ENCODE peak calls at places on chromosomes 11 and 22, in six cellular contexts. W is pancreas, X is bronchial epithelial cell, R is progenitor cell of endocrine pancreas, S is uterus, D is tibial nerve. A is an unnamed sample.

GRCh38 chr22:46533434-46533833 is 4.0 kb downstream of the CELSR1 start:
- DNase-seq in W (no peak), X (peak), R (no peak), S (no peak), D (no peak), A (no peak)

GRCh38 chr22:36384766-36385400 is 2.9 kb downstream of the MYH9 start:
- DNase-seq in W (no peak), X (no peak), R (no peak), S (peak), D (no peak), A (no peak)

GRCh38 chr11:46906596-46906995 is 11.8 kb downstream of the LRP4 start:
- DNase-seq in W (no peak), X (no peak), R (no peak), S (no peak), D (no peak), A (no peak)

GRCh38 chr11:106077609-106078517 is at the start of gene AASDHPPT:
- DNase-seq in W (peak), X (peak), R (no peak), S (peak), D (peak), A (no peak)

GRCh38 chr11:15816996-15817395 is 539.4 kb downstream of the SOX6 start:
- DNase-seq in W (no peak), X (peak), R (no peak), S (no peak), D (no peak), A (no peak)

GRCh38 chr22:44597616-44598015 is 99.6 kb upstream of the RTL6 start:
- DNase-seq in W (no peak), X (no peak), R (no peak), S (no peak), D (no peak), A (no peak)

GRCh38 chr11:93659841-93660240 is 1.6 kb upstream of the CEP295 start:
- DNase-seq in W (no peak), X (peak), R (no peak), S (no peak), D (no peak), A (no peak)

GRCh38 chr22:50347157-50347556 is 4.0 kb downstream of the PPP6R2 start:
- DNase-seq in W (no peak), X (no peak), R (no peak), S (no peak), D (no peak), A (no peak)

GRCh38 chr11:130042093-130042591 is 27.6 kb upstream of the APLP2 start:
- DNase-seq in W (no peak), X (peak), R (no peak), S (no peak), D (no peak), A (no peak)

GRCh38 chr22:26404851-26405357 is 24.2 kb upstream of the ASPHD2 start:
- DNase-seq in W (no peak), X (no peak), R (no peak), S (no peak), D (no peak), A (no peak)

GRCh38 chr11:43833657-43834073 is 47.0 kb upstream of the ALKBH3 start:
- DNase-seq in W (no peak), X (peak), R (no peak), S (no peak), D (no peak), A (no peak)

GRCh38 chr11:115623021-115623451 is 118.8 kb upstream of the CADM1 start:
- DNase-seq in W (peak), X (peak), R (no peak), S (peak), D (no peak), A (no peak)

DNA sequence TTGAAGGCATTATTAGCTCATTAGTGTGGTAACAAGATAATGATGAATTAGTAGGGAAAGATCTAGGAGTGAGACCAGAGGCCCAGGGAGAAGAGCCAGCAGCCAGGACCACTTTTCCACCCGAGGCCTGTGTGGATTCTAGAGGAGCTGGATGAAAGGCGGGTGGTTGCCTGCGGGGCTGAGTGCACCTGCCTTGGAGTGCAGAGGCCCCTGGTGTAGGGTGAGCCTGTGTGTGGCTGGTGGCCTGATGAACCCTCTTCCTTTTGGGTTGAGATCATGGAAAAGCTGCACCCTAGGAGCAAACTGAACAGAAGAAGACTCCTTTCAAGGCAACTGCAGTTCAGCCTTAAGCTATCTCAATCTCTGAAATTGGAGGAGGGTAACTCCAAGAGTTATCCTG is 5.9 kb upstream of the TP53AIP1 start:
- DNase-seq in W (no peak), X (no peak), R (no peak), S (no peak), D (no peak), A (no peak)
- TF ChIP-seq CTCF in W (no peak), X (peak), R (peak), S (no peak), D (no peak), A (no peak)

DNA sequence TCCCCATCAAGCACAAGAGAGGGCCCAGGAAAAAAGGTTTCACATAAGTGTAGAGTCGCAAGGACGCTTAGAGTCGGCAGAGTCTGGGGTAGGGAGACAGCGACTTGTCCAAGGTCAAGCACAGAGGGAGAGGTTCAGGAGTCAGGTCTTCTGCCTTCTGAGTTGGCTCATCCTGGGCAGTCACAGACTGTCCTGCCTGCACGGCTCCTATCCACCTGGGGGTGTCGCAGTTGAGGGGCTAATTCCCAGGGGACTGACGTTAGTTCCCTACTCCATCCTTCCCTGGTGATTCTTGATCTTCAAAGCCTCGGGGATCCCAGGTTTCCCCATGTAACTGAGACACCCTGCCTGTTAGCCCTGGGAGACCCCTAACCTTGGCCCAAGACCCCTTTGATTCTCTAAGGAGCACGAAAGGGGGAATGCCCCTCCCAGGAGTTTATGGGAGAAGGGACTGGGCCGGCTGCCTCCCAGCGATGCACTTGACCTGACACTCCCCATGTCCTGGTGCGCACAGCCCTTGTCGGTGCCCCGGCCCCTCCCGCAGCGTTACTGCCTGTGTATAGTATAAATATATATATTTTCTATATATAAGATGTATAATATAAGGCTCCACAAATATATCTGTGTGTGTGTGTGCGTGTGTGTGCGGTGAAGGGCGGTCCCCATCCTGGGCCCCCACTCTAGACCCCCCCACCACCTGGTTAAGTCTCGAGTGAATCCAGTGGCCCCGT is 14.7 kb upstream of the TAB1 start:
- DNase-seq in W (no peak), X (peak), R (no peak), S (no peak), D (no peak), A (no peak)
- TF ChIP-seq CTCF in W (no peak), X (peak), R (peak), S (no peak), D (no peak), A (no peak)

GRCh38 chr11:35064114-35064800 is 74.7 kb upstream of the CD44 start:
- DNase-seq in W (no peak), X (no peak), R (no peak), S (no peak), D (no peak), A (no peak)
- TF ChIP-seq CTCF in W (no peak), X (no peak), R (no peak), S (no peak), D (no peak), A (no peak)

DNA sequence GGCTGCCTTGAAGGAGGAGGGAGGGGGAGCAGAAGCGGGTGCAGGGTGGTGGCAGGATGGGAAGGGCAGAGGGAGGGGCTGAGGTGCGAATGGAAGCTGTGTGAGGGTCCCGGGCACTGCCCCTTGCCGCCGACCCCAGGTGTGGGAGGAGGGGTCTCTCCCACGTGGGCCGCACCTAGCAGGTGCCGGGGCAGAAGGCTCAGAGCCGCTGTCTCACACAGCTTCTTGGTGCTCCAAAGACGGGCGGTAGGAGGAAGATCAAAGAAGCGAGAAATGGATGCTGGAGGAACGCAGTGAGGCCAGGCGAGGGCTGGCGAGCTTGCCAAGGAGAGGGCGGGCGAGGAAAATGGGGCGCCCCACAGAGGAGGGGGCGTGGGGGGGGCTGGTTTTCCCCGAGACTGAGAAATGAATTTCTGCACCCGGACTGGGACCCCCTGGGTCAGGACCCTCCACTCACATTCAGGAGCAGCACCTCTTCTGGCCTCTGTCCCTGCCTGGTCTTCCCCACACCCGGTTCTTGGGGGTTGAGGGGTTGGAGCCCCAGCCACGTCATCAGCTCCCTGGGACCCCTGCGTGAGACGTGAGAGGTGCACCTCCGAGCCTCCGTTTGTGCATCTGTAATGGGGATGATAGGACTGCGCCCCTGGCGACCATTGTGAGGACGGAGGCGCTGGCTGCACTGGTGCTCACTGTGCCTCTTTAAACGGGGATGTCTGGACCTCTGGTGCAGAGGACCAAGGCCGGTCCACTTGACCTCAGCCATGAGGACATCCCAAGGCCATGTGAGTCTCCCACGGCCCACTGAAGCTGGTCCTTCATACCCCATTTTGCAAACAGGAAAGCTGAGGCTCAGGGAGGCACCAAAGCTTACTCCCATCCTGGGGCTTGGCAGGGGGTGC is 16.8 kb downstream of the LSP1 start:
- DNase-seq in W (no peak), X (no peak), R (no peak), S (peak), D (no peak), A (no peak)
- TF ChIP-seq CTCF in W (no peak), X (peak), R (no peak), S (no peak), D (peak), A (no peak)

DNA sequence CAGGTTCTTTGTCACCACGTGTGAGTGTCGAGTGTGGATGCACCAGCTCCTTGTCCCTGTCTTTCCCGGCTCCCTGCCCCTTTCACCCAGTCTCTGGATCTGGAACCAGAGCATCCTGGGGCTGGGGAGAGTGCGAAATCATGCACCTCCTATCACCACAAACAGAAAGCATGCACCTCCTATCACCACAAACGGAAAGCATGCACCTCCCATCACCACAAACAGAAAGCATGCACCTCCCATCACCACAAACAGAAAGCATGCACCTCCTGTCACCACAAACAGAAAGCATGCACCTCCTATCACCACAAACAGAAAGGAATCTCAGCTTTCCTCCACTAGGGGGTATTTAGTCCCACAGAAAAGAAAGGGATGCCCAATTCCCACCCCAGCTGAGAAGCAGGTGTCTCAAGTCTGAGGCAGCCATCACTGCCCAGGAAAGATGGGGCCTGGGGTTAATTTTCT is 5.9 kb upstream of the GLB1L3 start:
- DNase-seq in W (no peak), X (no peak), R (no peak), S (no peak), D (no peak), A (no peak)
- TF ChIP-seq CTCF in W (no peak), X (no peak), R (peak), S (no peak), D (no peak), A (no peak)

DNA sequence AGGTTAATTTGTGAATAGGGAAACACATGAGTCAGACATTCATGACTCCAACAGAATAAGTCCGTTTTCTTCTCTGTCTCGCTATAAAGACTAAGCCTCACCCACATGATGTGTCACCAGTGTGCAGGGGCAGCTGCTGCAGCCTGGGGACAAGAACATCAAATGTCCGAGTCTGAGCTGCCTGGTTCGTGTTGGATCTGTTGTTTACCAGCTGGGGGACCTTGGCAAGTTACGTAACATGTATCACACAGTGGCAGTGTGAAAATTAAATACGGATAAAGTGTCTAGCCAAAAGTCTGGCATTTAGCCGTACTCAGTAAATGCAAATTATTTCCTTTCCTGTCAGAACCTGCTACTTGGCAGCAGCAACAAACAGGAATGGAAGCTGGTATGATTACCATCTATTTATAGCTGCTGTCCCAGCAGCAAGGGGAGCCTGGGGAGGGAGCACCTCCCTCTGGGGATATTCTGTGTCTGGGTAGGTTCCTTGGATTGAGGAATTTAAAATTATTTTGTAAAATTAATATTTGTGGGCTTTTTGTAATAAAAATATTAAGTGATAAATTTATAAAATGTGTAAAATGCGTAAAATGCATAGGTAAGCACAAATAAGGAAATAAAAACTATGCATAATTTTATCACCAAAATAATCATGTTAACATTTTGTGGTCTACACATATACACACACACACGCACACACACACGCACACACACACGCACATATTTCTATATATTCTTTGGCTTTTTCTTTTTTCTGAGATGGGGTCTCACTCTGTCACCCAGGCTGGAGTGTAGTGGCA is 1.3 kb upstream of the CLDN25 start:
- DNase-seq in W (peak), X (peak), R (no peak), S (no peak), D (no peak), A (no peak)
- TF ChIP-seq CTCF in W (no peak), X (no peak), R (no peak), S (no peak), D (no peak), A (no peak)

GRCh38 chr11:122755941-122756340 is 82.4 kb upstream of the CRTAM start:
- DNase-seq in W (no peak), X (no peak), R (no peak), S (no peak), D (no peak), A (no peak)

GRCh38 chr11:122754553-122755322 is 83.6 kb upstream of the CRTAM start:
- DNase-seq in W (no peak), X (no peak), R (no peak), S (no peak), D (no peak), A (no peak)

GRCh38 chr11:122755409-122755808 is 82.9 kb upstream of the CRTAM start:
- DNase-seq in W (no peak), X (no peak), R (no peak), S (no peak), D (no peak), A (no peak)

GRCh38 chr11:122757201-122757600 is 81.1 kb upstream of the CRTAM start:
- DNase-seq in W (no peak), X (no peak), R (no peak), S (no peak), D (no peak), A (no peak)

DNA sequence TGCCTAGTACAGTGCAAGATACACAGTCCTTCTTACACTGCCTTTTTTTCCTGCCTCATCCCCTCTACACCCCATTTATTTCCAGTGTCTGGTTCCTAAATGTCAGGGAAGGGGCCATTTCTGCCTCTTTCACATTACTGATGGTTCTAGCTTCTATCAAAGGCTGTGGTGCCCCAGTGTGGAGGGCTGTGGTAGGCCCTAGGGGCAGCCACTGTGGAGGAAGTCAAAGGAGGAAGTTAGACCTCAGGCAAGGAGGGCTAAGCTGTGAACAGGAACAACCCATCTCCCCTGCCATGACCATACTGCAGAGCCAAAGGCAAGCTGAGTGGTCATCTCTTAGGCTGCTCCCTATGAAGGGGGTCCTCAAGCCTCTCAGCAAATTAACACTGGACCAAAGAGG is 81.9 kb upstream of the CRTAM start:
- DNase-seq in W (no peak), X (no peak), R (no peak), S (no peak), D (peak), A (peak)
- TF ChIP-seq CTCF in W (no peak), X (no peak), R (no peak), S (no peak), D (peak), A (no peak)

DNA sequence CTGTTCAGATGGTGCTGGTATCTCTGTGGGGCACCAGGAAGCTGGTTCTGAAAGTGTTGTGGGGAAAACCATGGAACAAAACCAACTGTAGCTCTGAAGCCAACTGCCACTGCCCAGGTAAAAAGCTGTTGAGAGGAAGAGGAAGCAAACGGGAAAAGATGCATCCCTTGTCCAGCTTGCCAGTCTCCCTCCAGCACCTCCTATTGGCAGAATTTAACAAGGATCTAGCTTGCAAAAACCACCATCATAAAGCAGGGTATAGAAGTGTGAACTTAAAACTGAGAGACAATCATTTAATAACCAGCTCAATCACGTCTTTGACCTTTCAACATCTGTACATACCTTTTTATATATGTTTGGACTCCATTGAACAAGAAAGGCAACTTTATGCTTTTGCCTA is 4.5 kb downstream of the PATE1 start:
- DNase-seq in W (no peak), X (no peak), R (no peak), S (no peak), D (no peak), A (no peak)
- TF ChIP-seq CTCF in W (no peak), X (no peak), R (no peak), S (no peak), D (no peak), A (no peak)

DNA sequence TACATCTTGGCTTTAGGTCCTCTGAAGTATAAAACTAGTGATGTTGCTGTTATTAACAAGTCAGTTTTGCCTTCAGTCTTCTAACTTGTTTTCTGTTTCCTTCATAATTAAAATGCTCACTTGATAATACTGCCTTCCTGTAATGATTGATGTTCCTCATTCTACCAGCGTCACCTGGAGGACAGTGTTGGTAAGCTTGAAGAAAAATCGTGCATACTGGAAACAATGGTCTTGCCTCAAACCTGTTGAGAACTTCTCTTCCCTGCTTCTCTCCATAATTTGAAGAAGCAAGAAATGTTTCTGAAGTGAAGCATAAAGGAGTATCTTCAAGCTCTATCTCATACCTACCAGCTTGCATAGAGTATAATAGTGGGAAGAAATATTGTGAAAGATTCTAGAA is 3.0 kb downstream of the YWHAH start:
- DNase-seq in W (no peak), X (peak), R (no peak), S (no peak), D (no peak), A (no peak)
- TF ChIP-seq CTCF in W (no peak), X (peak), R (peak), S (peak), D (peak), A (no peak)